ENCODE peak calls at places on chromosome 20, in five cellular contexts. P, S, G, N and M are unnamed samples.

GRCh38 chr20:5650191-5650691 is 100.0 kb upstream of the SHLD1 start:
- DNase-seq in P (no peak), S (no peak), G (no peak), N (no peak), M (no peak)

GRCh38 chr20:25005220-25005619 is 12.7 kb upstream of the APMAP start:
- DNase-seq in P (no peak), S (no peak), G (peak), N (no peak), M (no peak)

GRCh38 chr20:3966571-3966970 is 48.8 kb downstream of the RNF24 start:
- DNase-seq in P (no peak), S (no peak), G (no peak), N (no peak), M (no peak)

GRCh38 chr20:42635699-42636411 is 553.9 kb downstream of the PTPRT start:
- DNase-seq in P (no peak), S (no peak), G (no peak), N (no peak), M (no peak)

GRCh38 chr20:3209023-3209945 is at the start of gene ITPA:
- DNase-seq in P (peak), S (peak), G (peak), N (peak), M (peak)

GRCh38 chr20:43923917-43924316 is 9.3 kb downstream of the TOX2 start:
- DNase-seq in P (no peak), S (no peak), G (no peak), N (no peak), M (no peak)

GRCh38 chr20:63957004-63957689 is 931 bp upstream of the UCKL1 start:
- DNase-seq in P (peak), S (no peak), G (peak), N (peak), M (no peak)

GRCh38 chr20:58708246-58708931 is 15.8 kb downstream of the NPEPL1 start:
- DNase-seq in P (no peak), S (no peak), G (no peak), N (no peak), M (no peak)

GRCh38 chr20:2746636-2747265 is 53.7 kb downstream of the CPXM1 start:
- DNase-seq in P (no peak), S (no peak), G (no peak), N (no peak), M (no peak)

GRCh38 chr20:29497261-29497671 is 1760.2 kb upstream of the DEFB115 start:
- DNase-seq in P (peak), S (no peak), G (peak), N (no peak), M (no peak)

GRCh38 chr20:47887477-47888080 is 102.3 kb upstream of the SULF2 start:
- DNase-seq in P (no peak), S (no peak), G (no peak), N (no peak), M (no peak)

GRCh38 chr20:48448601-48449384 is 379.0 kb downstream of the PREX1 start:
- DNase-seq in P (no peak), S (no peak), G (no peak), N (no peak), M (no peak)

GRCh38 chr20:11000416-11000815 is 326.6 kb upstream of the JAG1 start:
- DNase-seq in P (no peak), S (no peak), G (no peak), N (no peak), M (no peak)

GRCh38 chr20:51745804-51746203 is 22.4 kb downstream of the ATP9A start:
- DNase-seq in P (no peak), S (no peak), G (no peak), N (no peak), M (no peak)

GRCh38 chr20:49583669-49584417 is 15.9 kb upstream of the PTGIS start:
- DNase-seq in P (no peak), S (no peak), G (peak), N (peak), M (no peak)

GRCh38 chr20:51500936-51501335 is 41.6 kb downstream of the NFATC2 start:
- DNase-seq in P (no peak), S (no peak), G (no peak), N (no peak), M (no peak)

GRCh38 chr20:47790032-47790965 is 5.0 kb upstream of the SULF2 start:
- DNase-seq in P (no peak), S (no peak), G (peak), N (no peak), M (no peak)

GRCh38 chr20:57440678-57441509 is 49.7 kb downstream of the RBM38 start:
- DNase-seq in P (no peak), S (no peak), G (peak), N (no peak), M (no peak)

GRCh38 chr20:22951966-22952365 is 83.1 kb upstream of the SSTR4 start:
- DNase-seq in P (no peak), S (no peak), G (no peak), N (no peak), M (no peak)

GRCh38 chr20:38604873-38605303 is 3.3 kb downstream of the ARHGAP40 start:
- DNase-seq in P (no peak), S (no peak), G (no peak), N (no peak), M (no peak)